ENCODE peak calls at places on chromosomes 13 and 19, in five cellular contexts. X, P, T, R and E are unnamed samples.

GRCh38 chr19:30355586-30355985 is 16.6 kb upstream of the ZNF536 start:
- DNase-seq in X (no peak), P (no peak), T (no peak), R (no peak), E (no peak)

GRCh38 chr13:71303144-71303543 is 563.9 kb downstream of the DACH1 start:
- DNase-seq in X (no peak), P (no peak), T (no peak), R (no peak), E (no peak)

GRCh38 chr19:1045247-1045603 is 5.3 kb downstream of the ABCA7 start:
- DNase-seq in X (peak), P (no peak), T (no peak), R (no peak), E (no peak)

GRCh38 chr13:95896302-95896701 is 156.9 kb downstream of the UGGT2 start:
- DNase-seq in X (no peak), P (no peak), T (no peak), R (no peak), E (no peak)

GRCh38 chr19:16372065-16372915 is 47.7 kb downstream of the KLF2 start:
- DNase-seq in X (no peak), P (no peak), T (no peak), R (no peak), E (no peak)

GRCh38 chr19:38661166-38661565 is 13.7 kb downstream of the ACTN4 start:
- DNase-seq in X (no peak), P (no peak), T (no peak), R (no peak), E (no peak)

GRCh38 chr13:109208522-109208921 is 577.9 kb downstream of the IRS2 start:
- DNase-seq in X (no peak), P (no peak), T (no peak), R (no peak), E (no peak)

GRCh38 chr13:30963794-30964193 is 31.3 kb downstream of the TEX26 start:
- DNase-seq in X (peak), P (no peak), T (no peak), R (no peak), E (no peak)

GRCh38 chr19:8609210-8610040 is 1.1 kb downstream of the ADAMTS10 start:
- DNase-seq in X (peak), P (peak), T (peak), R (peak), E (peak)

GRCh38 chr19:10145031-10145430 is 25.3 kb upstream of the EIF3G start:
- DNase-seq in X (no peak), P (no peak), T (no peak), R (no peak), E (no peak)

GRCh38 chr19:18461471-18461870 is 23.5 kb upstream of the ISYNA1 start:
- DNase-seq in X (no peak), P (no peak), T (no peak), R (no peak), E (no peak)

GRCh38 chr19:29714953-29715694 is at the start of gene C19orf12:
- DNase-seq in X (peak), P (peak), T (peak), R (peak), E (peak)

GRCh38 chr13:109584844-109585361 is 201.5 kb downstream of the IRS2 start:
- DNase-seq in X (no peak), P (no peak), T (no peak), R (no peak), E (no peak)

GRCh38 chr13:99542788-99543406 is 41.6 kb downstream of the TM9SF2 start:
- DNase-seq in X (no peak), P (no peak), T (no peak), R (no peak), E (peak)

GRCh38 chr13:114211446-114211845 is 23.3 kb upstream of the CDC16 start:
- DNase-seq in X (no peak), P (no peak), T (no peak), R (no peak), E (no peak)

GRCh38 chr19:55206664-55207500 is 2.4 kb downstream of the PTPRH start:
- DNase-seq in X (peak), P (peak), T (peak), R (peak), E (peak)

GRCh38 chr13:43122706-43123268 is 99.4 kb downstream of the DNAJC15 start:
- DNase-seq in X (no peak), P (no peak), T (no peak), R (no peak), E (no peak)

GRCh38 chr19:3121821-3122511 is 13.9 kb upstream of the GNA15 start:
- DNase-seq in X (no peak), P (no peak), T (no peak), R (peak), E (no peak)

GRCh38 chr19:5352229-5352763 is 11.7 kb upstream of the PTPRS start:
- DNase-seq in X (no peak), P (no peak), T (no peak), R (no peak), E (no peak)

GRCh38 chr13:87093399-87093798 is 577.8 kb upstream of the SLITRK5 start:
- DNase-seq in X (no peak), P (no peak), T (no peak), R (no peak), E (no peak)

GRCh38 chr19:10206226-10206873 is 11.6 kb upstream of the DNMT1 start:
- DNase-seq in X (peak), P (peak), T (peak), R (no peak), E (no peak)

GRCh38 chr13:20436505-20436904 is 89.2 kb downstream of the CRYL1 start:
- DNase-seq in X (no peak), P (no peak), T (no peak), R (no peak), E (no peak)

GRCh38 chr19:281992-282391 is 9.2 kb downstream of the PLPP2 start:
- DNase-seq in X (no peak), P (peak), T (no peak), R (no peak), E (no peak)

GRCh38 chr19:18223860-18224524 is 2.2 kb downstream of the PDE4C start:
- DNase-seq in X (peak), P (peak), T (peak), R (peak), E (peak)

GRCh38 chr19:41427647-41428480 is 690 bp upstream of the B3GNT8 start:
- DNase-seq in X (no peak), P (peak), T (peak), R (peak), E (peak)

GRCh38 chr13:23579072-23579885 is 9.1 kb downstream of the TNFRSF19 start:
- DNase-seq in X (peak), P (peak), T (peak), R (peak), E (peak)

GRCh38 chr19:43662487-43662886 is 7.5 kb downstream of the PLAUR start:
- DNase-seq in X (no peak), P (no peak), T (no peak), R (no peak), E (no peak)

GRCh38 chr13:109795021-109795420 is 8.6 kb upstream of the IRS2 start:
- DNase-seq in X (no peak), P (no peak), T (no peak), R (no peak), E (no peak)

GRCh38 chr13:21359855-21360254 is 99.2 kb downstream of the ZDHHC20 start:
- DNase-seq in X (no peak), P (peak), T (no peak), R (no peak), E (no peak)

GRCh38 chr13:100542546-100543156 is 45.9 kb downstream of the GGACT start:
- DNase-seq in X (no peak), P (no peak), T (no peak), R (no peak), E (peak)

GRCh38 chr13:110561335-110562033 is at the start of gene RAB20:
- DNase-seq in X (peak), P (peak), T (peak), R (peak), E (peak)

GRCh38 chr13:43551897-43552456 is 234.8 kb downstream of the ENOX1 start:
- DNase-seq in X (no peak), P (no peak), T (no peak), R (no peak), E (no peak)

DNA sequence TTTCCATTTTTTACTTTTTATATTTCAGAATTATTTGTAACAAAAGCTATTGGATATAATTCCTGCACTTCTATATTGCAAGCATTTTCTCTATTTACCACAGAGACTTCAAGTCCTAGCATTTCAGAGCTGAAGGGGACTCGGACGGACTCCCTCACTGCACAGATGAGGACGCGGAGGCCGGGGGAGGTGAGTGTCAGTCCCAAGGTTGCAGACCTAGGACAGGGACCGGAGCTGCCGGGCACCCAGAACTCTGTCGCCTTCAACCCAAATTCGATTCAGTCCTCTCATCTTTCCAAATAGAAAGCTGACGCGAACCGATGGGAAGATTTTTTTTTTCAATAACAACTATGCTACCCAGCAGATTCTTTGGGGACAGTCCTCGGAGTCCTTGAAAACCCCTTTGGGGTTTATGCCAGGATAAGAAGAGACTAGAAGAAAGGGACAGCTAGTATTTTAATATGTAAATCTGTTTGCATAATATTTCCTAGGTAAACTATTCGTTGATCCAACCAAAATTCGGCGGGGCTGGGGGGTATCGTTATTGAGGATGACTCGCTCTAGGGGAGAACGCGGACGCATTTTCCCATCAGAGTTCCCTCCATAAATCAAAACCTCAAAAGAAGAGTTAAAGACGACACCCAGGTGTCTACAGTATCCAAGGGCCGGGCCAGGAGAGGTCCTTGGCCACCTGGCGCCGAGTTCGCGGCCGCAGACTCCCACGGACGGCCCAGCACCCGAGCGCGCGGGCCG is 804 bp downstream of the FLT3 start:
- DNase-seq in X (no peak), P (no peak), T (no peak), R (no peak), E (no peak)
- H3K4me3 ChIP-seq in X (no peak), P (peak), T (no peak), R (peak), E (peak)

GRCh38 chr13:33217256-33217655 is 68.3 kb downstream of the STARD13 start:
- DNase-seq in X (no peak), P (no peak), T (no peak), R (peak), E (no peak)
- H3K4me3 ChIP-seq in X (no peak), P (no peak), T (no peak), R (no peak), E (no peak)

DNA sequence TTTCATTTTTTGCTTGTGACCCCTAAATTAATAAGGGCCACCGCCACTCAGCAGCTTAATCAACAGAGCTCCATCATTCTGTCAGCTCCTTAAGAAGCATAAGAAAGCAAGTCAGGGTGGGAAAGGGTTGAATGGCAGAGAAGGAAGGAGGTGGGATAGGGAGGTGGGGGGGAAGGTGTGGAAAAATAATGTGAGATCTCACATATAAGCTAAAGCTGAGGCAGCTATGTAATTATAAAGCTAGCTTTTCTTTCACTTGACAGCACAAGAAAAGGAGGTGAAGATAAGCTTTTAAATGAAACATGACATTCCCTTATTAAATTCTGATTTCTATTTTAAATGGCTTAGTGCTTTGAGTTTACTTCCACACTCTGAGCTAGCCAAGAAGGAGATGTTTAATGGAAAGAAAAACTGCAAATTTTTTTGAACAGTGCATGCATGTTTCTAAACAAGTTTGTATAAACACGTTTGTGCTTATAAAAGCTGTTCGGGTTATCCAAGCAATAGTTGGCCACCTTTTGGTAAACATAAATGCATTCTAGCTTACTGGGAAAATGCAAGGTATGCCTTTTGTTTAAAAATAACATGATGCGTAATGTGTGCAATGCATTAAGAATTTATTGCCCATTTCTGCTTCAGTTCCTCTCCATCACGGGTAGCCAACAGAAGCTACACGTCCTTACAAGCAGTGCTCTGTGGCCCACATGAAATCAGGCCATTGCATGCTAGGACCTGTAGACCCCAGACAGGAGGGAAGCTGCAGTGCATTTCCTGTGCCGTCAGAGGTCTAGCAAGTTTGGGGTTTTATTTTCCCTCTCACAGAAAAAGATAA is 96.2 kb downstream of the LHFPL6 start:
- DNase-seq in X (peak), P (no peak), T (no peak), R (no peak), E (no peak)
- H3K4me3 ChIP-seq in X (no peak), P (no peak), T (no peak), R (no peak), E (no peak)

DNA sequence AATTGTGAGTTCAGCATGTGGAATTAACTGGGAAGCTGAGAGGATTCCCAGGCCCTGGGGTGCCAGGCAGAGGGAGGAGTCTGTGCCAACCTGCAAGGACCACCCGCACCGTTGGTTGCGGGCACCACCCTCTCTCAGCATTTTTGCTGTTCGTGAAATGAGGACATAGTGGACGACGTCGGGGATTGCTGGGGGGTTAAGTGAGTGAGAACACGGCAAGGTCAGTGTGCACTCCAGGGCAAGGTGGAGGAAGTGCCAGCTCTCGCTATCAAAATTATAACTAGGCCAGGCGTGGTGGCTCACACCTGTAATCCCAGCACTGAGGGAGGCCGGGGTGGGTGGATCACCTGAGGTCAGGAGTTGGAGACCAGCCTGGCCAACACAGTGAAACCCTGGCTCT is 2.2 kb downstream of the FXYD3 start:
- DNase-seq in X (no peak), P (no peak), T (no peak), R (no peak), E (no peak)
- H3K4me3 ChIP-seq in X (no peak), P (peak), T (no peak), R (no peak), E (no peak)

GRCh38 chr19:45477713-45478453 is 10.1 kb downstream of the FOSB start:
- DNase-seq in X (peak), P (no peak), T (no peak), R (no peak), E (no peak)
- H3K4me3 ChIP-seq in X (peak), P (peak), T (no peak), R (peak), E (peak)

DNA sequence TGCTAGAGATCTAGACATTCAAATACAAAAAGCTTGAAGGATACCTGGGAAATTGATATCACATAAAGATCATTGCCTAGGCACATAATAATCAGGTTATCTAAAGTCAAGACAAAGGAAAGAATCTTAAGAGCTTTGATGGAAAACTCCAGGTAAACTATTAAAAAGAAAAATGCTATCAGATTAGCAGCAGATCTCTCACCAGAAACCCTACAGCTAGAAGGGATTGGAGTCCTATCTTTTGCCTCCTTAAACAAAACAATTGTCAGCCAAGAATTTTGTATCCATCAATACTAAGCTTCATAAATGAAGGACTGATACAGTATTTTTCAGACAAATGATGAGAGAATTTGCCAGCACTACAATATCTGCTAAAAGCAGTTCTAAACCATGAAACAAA is 682.4 kb upstream of the ATXN8OS start:
- DNase-seq in X (no peak), P (no peak), T (no peak), R (no peak), E (no peak)
- H3K4me3 ChIP-seq in X (no peak), P (no peak), T (no peak), R (no peak), E (no peak)

DNA sequence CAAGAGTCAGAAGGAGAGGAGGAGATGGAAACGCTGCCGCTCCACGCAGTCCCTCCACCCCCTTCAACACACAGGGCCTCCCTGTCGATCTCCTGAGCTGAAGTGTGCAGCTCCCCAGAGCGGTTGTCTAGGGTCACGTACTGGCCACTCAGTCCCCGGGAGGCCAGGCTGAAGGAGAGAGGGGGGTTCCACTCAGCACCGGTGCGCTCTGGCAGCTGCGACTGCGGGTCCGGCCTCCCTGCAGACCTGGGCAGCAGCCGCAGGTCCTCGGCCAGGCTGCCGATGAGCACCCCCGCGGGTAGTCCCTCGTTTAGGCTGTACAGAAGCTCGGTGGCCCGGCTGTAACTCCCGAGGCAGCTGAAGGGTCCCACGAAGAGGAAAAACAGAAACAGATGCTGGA is 2.1 kb downstream of the PCDH20 start:
- DNase-seq in X (no peak), P (peak), T (no peak), R (no peak), E (no peak)
- H3K4me3 ChIP-seq in X (no peak), P (peak), T (no peak), R (peak), E (no peak)

GRCh38 chr13:41271456-41272285 is 8.3 kb upstream of the MTRF1 start:
- DNase-seq in X (no peak), P (no peak), T (no peak), R (no peak), E (no peak)

GRCh38 chr13:41273806-41274441 is 10.5 kb upstream of the MTRF1 start:
- DNase-seq in X (no peak), P (no peak), T (no peak), R (no peak), E (no peak)

GRCh38 chr13:41274881-41275280 is 11.5 kb upstream of the MTRF1 start:
- DNase-seq in X (no peak), P (no peak), T (no peak), R (no peak), E (no peak)

DNA sequence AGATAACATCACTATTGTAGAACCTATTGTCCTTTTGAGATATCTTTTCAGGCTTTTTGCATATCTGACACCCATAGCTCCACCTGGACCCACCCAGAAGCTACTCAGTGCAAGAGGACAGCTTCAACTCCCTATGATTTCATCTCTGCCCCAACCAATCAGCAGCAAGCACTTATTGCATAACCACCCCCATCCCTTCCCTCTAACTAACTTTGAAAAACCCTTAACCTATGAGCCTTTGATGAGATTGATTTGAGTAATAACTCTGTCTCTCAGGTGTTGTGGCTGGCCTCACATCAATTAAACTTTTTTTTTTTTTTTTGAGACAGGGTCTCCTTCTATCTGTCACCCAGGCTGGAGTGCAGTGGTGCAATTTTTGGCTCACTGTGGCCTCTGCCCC is 13.4 kb upstream of the MTRF1 start:
- DNase-seq in X (no peak), P (no peak), T (no peak), R (no peak), E (no peak)
- H3K4me3 ChIP-seq in X (no peak), P (no peak), T (no peak), R (no peak), E (no peak)